ENCODE peak calls at places on chromosomes 2 and 18, in seven cellular contexts. M, H, L, V, N, E and S are unnamed samples.

GRCh38 chr2:1799174-1799573 is 54.9 kb upstream of the PXDN start:
- DNase-seq in M (no peak), H (no peak), L (no peak), V (no peak), N (no peak), E (no peak), S (no peak)

GRCh38 chr2:197168705-197169104 is 141.9 kb downstream of the ANKRD44 start:
- DNase-seq in M (peak; percentile 82), H (peak; percentile 47), L (no peak), V (peak; percentile 30), N (peak; percentile 71), E (peak; percentile 66), S (peak; percentile 74)

GRCh38 chr2:71455741-71456569 is 2.6 kb downstream of the DYSF start:
- DNase-seq in M (no peak), H (no peak), L (no peak), V (no peak), N (peak; percentile 86), E (no peak), S (peak; percentile 34)

GRCh38 chr2:159168707-159169106 is 117.8 kb downstream of the WDSUB1 start:
- DNase-seq in M (no peak), H (no peak), L (no peak), V (no peak), N (no peak), E (no peak), S (no peak)

GRCh38 chr2:136358576-136358975 is 240.6 kb upstream of the CXCR4 start:
- DNase-seq in M (no peak), H (no peak), L (no peak), V (no peak), N (no peak), E (no peak), S (no peak)

GRCh38 chr18:79524181-79525078 is 128.7 kb downstream of the NFATC1 start:
- DNase-seq in M (peak; percentile 8), H (no peak), L (peak; percentile 65), V (no peak), N (no peak), E (peak; percentile 48), S (no peak)

GRCh38 chr18:62999921-63000320 is 284.6 kb downstream of the PHLPP1 start:
- DNase-seq in M (no peak), H (no peak), L (no peak), V (no peak), N (no peak), E (no peak), S (no peak)

GRCh38 chr18:12947355-12948054 is at the start of gene SEH1L:
- DNase-seq in M (peak; percentile 100), H (peak; percentile 99), L (peak; percentile 100), V (peak; percentile 98), N (peak; percentile 89), E (peak; percentile 100), S (peak; percentile 94)

GRCh38 chr2:95158891-95159619 is 593 bp downstream of the ZNF514 start:
- DNase-seq in M (peak; percentile 45), H (peak; percentile 70), L (peak; percentile 82), V (no peak), N (no peak), E (peak; percentile 73), S (no peak)

GRCh38 chr18:36066731-36067117 is 635 bp downstream of the RPRD1A start:
- DNase-seq in M (no peak), H (peak; percentile 49), L (no peak), V (no peak), N (no peak), E (no peak), S (no peak)

DNA sequence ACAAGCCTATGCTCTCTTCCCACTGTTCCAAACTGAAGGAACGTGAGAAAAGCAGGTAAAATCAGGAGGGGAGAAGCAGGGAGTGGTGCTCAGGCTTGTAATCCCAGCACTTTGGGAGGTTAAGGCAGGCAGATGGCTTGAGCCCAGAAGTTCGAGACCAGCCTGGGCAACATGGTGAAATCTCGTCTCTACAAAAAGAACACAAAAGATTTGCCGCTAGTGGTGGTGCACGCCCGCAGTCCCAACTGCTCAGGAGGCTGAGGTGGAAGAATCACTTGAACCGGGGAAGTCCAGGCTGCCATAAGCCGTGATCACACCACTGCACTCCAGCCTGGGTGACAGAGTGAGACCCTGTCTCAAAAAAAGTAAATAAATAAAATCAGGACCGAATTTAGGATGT is 1.3 kb upstream of the TMSB10 start:
- DNase-seq in M (no peak), H (no peak), L (no peak), V (no peak), N (no peak), E (no peak), S (no peak)
- H3K4me3 ChIP-seq in M (peak overlapping the region; percentile 69), H (peak overlapping the region; percentile 96), L (peak overlapping the region; percentile 92), V (peak overlapping the region; percentile 91), N (no peak overlapping the region), E (peak overlapping the region; percentile 73), S (no peak overlapping the region)

DNA sequence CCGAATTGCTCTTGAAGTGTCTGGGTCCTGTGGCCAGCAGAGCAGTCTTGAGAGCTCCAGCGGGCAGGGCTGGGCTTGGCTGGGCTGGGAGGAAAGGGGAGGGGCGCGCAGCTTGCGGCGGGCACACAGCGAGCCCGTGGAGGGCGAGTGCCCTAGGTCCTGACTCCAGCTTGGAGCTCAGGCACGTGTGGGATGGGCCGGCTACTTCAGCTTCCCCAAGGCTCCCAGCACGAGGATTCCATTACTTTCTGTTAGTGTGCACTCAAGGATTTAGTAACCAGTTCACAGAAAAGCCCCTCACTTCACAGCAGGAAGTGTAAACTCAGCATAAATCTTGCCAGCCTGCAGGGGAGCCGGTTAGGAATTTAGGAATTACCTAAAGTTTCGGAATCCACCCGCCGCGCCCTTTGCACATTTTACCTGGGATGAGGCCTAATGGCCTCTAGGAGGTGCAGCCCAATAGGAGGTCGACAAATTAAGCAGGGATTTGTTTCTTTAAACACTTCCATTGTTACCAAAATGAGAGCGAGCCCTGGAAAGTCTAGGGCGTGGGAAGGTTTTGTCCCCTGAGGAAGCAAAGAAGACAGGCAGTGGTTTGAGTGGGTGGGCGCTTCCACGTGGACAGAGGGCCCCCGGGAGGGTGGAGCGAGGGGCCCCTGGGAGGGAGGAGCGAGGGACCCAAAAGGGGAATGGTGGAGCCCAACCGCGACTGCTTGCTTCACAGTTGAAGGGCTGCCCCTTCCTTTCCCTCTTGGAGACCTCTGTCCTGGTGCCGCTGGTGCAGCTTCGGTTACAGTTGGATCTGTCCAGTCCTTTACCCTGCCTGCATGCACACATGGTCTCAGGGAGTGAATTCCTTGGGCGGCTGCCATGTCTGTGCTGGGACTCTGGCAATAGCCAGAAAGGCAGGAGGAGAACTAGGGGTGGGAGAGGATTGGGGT is 93.3 kb downstream of the CTAGE1 start:
- DNase-seq in M (no peak), H (no peak), L (peak; percentile 85), V (no peak), N (no peak), E (peak; percentile 79), S (no peak)
- H3K4me3 ChIP-seq in M (no peak overlapping the region), H (no peak overlapping the region), L (peak overlapping the region; percentile 25), V (peak overlapping the region; percentile 29), N (peak overlapping the region; percentile 12), E (peak overlapping the region; percentile 37), S (no peak overlapping the region)

GRCh38 chr2:96341641-96342040 is 6.1 kb downstream of the NCAPH start:
- DNase-seq in M (no peak), H (no peak), L (no peak), V (no peak), N (no peak), E (no peak), S (no peak)

GRCh38 chr2:96344011-96344410 is 8.4 kb downstream of the NCAPH start:
- DNase-seq in M (peak; percentile 90), H (no peak), L (no peak), V (no peak), N (no peak), E (no peak), S (no peak)

GRCh38 chr2:96345403-96345802 is 9.8 kb downstream of the NCAPH start:
- DNase-seq in M (no peak), H (no peak), L (no peak), V (no peak), N (no peak), E (no peak), S (no peak)

GRCh38 chr2:96340493-96341414 is 5.2 kb downstream of the NCAPH start:
- DNase-seq in M (peak; percentile 31), H (no peak), L (no peak), V (no peak), N (no peak), E (no peak), S (no peak)

DNA sequence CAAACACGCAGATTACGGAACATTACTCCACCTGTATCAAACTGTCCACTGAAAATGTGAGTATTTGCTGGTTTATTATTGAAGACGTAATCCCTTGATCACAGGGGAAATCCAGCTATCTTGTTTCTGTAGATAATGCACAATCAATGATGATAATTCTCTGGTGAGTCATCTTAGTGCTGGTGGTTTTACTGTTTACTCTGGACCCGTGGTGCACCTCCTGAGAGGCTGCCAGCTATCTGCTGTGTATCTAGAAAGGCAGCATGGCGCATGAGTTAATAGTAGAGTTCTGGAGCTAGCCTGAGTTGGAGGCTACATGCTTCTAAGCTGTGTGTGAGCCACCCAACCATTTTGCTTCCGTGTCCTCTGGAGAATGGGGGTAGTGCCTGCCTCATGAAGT is 6.5 kb downstream of the NCAPH start:
- DNase-seq in M (peak; percentile 71), H (no peak), L (no peak), V (no peak), N (no peak), E (no peak), S (no peak)
- H3K4me3 ChIP-seq in M (peak overlapping the region; percentile 40), H (no peak overlapping the region), L (no peak overlapping the region), V (no peak overlapping the region), N (no peak overlapping the region), E (no peak overlapping the region), S (no peak overlapping the region)

GRCh38 chr2:230412369-230412706 is 3.7 kb upstream of the SP100 start:
- DNase-seq in M (no peak), H (no peak), L (no peak), V (no peak), N (no peak), E (no peak), S (no peak)
- H3K4me3 ChIP-seq in M (peak overlapping the region; percentile 72), H (peak overlapping the region; percentile 42), L (peak overlapping the region; percentile 62), V (peak overlapping the region; percentile 92), N (peak overlapping the region; percentile 62), E (peak overlapping the region; percentile 67), S (no peak overlapping the region)

DNA sequence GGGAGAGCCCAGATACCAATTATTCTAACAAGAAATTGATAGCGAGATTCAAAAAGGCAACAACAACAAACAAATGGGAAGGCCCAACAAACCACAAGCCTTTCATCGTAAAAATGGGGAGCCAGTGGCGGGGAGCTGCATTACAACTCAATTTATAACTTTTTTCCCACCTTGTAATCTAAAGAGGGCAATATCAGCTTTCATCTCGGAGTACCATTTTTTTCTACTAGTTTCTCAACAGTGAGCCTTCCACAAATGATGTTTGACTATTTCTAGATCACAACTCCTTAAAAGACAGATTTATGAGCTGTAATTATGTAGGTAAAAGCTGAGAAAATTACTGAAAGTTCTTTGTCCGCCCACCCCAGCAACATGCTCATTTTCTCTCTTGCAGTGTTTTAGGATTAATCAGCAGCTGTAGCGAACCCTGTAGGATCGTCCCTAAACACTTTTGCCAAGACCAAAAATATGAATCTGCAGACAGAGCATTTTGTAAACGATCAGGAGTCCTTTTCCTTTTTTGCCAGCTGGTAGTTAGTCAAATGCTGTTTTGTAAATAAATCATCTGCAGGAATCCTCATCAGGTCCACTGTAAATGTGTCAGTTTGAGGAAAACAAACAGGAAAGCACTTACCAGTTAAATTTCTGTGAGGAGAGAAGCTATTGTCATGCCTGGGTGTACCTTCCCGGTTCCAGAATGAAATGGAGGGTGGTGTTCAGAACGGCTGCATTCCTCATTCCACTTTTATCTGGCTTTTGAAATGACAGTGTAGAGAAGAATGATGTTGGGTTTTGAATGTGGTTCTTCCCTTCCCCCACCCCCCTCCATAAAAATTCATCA is 53.2 kb downstream of the EEF1B2 start:
- DNase-seq in M (no peak), H (no peak), L (no peak), V (no peak), N (no peak), E (no peak), S (no peak)
- H3K4me3 ChIP-seq in M (no peak overlapping the region), H (no peak overlapping the region), L (no peak overlapping the region), V (no peak overlapping the region), N (no peak overlapping the region), E (no peak overlapping the region), S (no peak overlapping the region)